ENCODE peak calls at places on chromosomes 6 and 20, in six cellular contexts. One of them, this sample, is unnamed.

GRCh38 chr6:157221049-157221816 is 102.1 kb downstream of the TMEM242 start:
- DNase-seq in iPS-NIHi11: peak
- DNase-seq in Peyer's patch: peak
- DNase-seq in T-helper 1 cell: peak
- DNase-seq in neural crest cell: peak
- DNase-seq in psoas muscle: peak
- DNase-seq in this sample: peak

GRCh38 chr6:156889986-156890385 is 112.8 kb downstream of the ARID1B start:
- DNase-seq in neural crest cell: no peak
- DNase-seq in iPS-NIHi11: no peak
- DNase-seq in psoas muscle: no peak
- DNase-seq in Peyer's patch: no peak
- DNase-seq in T-helper 1 cell: no peak
- DNase-seq in this sample: no peak

GRCh38 chr20:59836768-59837167 is 96.7 kb downstream of the SYCP2 start:
- DNase-seq in psoas muscle: no peak
- DNase-seq in Peyer's patch: no peak
- DNase-seq in T-helper 1 cell: no peak
- DNase-seq in neural crest cell: no peak
- DNase-seq in iPS-NIHi11: no peak
- DNase-seq in this sample: no peak

GRCh38 chr6:54431466-54431865 is 123.2 kb downstream of the TINAG start:
- DNase-seq in neural crest cell: no peak
- DNase-seq in psoas muscle: no peak
- DNase-seq in iPS-NIHi11: no peak
- DNase-seq in T-helper 1 cell: no peak
- DNase-seq in Peyer's patch: no peak
- DNase-seq in this sample: no peak

GRCh38 chr6:6665505-6665904 is 77.0 kb downstream of the LY86 start:
- DNase-seq in neural crest cell: no peak
- DNase-seq in iPS-NIHi11: peak
- DNase-seq in psoas muscle: no peak
- DNase-seq in T-helper 1 cell: no peak
- DNase-seq in Peyer's patch: no peak
- DNase-seq in this sample: no peak

GRCh38 chr6:31559606-31559957 is 12.2 kb downstream of the NFKBIL1 start:
- DNase-seq in T-helper 1 cell: no peak
- DNase-seq in Peyer's patch: no peak
- DNase-seq in iPS-NIHi11: no peak
- DNase-seq in neural crest cell: no peak
- DNase-seq in psoas muscle: no peak
- DNase-seq in this sample: no peak

GRCh38 chr20:32358883-32359632 is 927 bp downstream of the ASXL1 start:
- DNase-seq in Peyer's patch: peak
- DNase-seq in T-helper 1 cell: peak
- DNase-seq in neural crest cell: peak
- DNase-seq in iPS-NIHi11: peak
- DNase-seq in psoas muscle: peak
- DNase-seq in this sample: peak

GRCh38 chr6:140303218-140303949 is 928.9 kb upstream of the CITED2 start:
- DNase-seq in psoas muscle: no peak
- DNase-seq in Peyer's patch: no peak
- DNase-seq in iPS-NIHi11: no peak
- DNase-seq in T-helper 1 cell: no peak
- DNase-seq in neural crest cell: no peak
- DNase-seq in this sample: no peak

GRCh38 chr20:49620364-49621240 is 52.7 kb upstream of the PTGIS start:
- DNase-seq in psoas muscle: no peak
- DNase-seq in Peyer's patch: peak
- DNase-seq in T-helper 1 cell: peak
- DNase-seq in iPS-NIHi11: no peak
- DNase-seq in neural crest cell: no peak
- DNase-seq in this sample: no peak

GRCh38 chr6:124780621-124781020 is 181.6 kb upstream of the RNF217 start:
- DNase-seq in psoas muscle: no peak
- DNase-seq in T-helper 1 cell: no peak
- DNase-seq in iPS-NIHi11: no peak
- DNase-seq in Peyer's patch: no peak
- DNase-seq in neural crest cell: no peak
- DNase-seq in this sample: no peak

GRCh38 chr20:44644384-44645131 is 6.9 kb downstream of the ADA start:
- DNase-seq in Peyer's patch: peak
- DNase-seq in neural crest cell: no peak
- DNase-seq in T-helper 1 cell: peak
- DNase-seq in iPS-NIHi11: no peak
- DNase-seq in psoas muscle: no peak
- DNase-seq in this sample: no peak

GRCh38 chr6:128370072-128370471 is 150.3 kb downstream of the PTPRK start:
- DNase-seq in T-helper 1 cell: no peak
- DNase-seq in psoas muscle: no peak
- DNase-seq in iPS-NIHi11: no peak
- DNase-seq in neural crest cell: no peak
- DNase-seq in Peyer's patch: no peak
- DNase-seq in this sample: no peak

GRCh38 chr20:2349801-2350200 is 30.9 kb upstream of the TGM6 start:
- DNase-seq in T-helper 1 cell: no peak
- DNase-seq in neural crest cell: no peak
- DNase-seq in psoas muscle: no peak
- DNase-seq in iPS-NIHi11: no peak
- DNase-seq in Peyer's patch: no peak
- DNase-seq in this sample: no peak

GRCh38 chr6:77620290-77620882 is 32.5 kb upstream of the MEI4 start:
- DNase-seq in iPS-NIHi11: peak
- DNase-seq in T-helper 1 cell: no peak
- DNase-seq in psoas muscle: no peak
- DNase-seq in Peyer's patch: no peak
- DNase-seq in neural crest cell: peak
- DNase-seq in this sample: no peak

GRCh38 chr20:32435449-32436107 is 77.4 kb downstream of the ASXL1 start:
- DNase-seq in neural crest cell: no peak
- DNase-seq in Peyer's patch: no peak
- DNase-seq in T-helper 1 cell: no peak
- DNase-seq in psoas muscle: no peak
- DNase-seq in iPS-NIHi11: no peak
- DNase-seq in this sample: no peak

GRCh38 chr20:5364997-5365597 is 48.3 kb upstream of the PROKR2 start:
- DNase-seq in psoas muscle: no peak
- DNase-seq in neural crest cell: no peak
- DNase-seq in iPS-NIHi11: no peak
- DNase-seq in Peyer's patch: no peak
- DNase-seq in T-helper 1 cell: no peak
- DNase-seq in this sample: no peak

GRCh38 chr6:16704706-16705402 is 56.4 kb downstream of the ATXN1 start:
- DNase-seq in psoas muscle: no peak
- DNase-seq in neural crest cell: no peak
- DNase-seq in iPS-NIHi11: no peak
- DNase-seq in Peyer's patch: no peak
- DNase-seq in T-helper 1 cell: peak
- DNase-seq in this sample: no peak

GRCh38 chr6:40485300-40485699 is 101.9 kb downstream of the LRFN2 start:
- DNase-seq in psoas muscle: no peak
- DNase-seq in neural crest cell: no peak
- DNase-seq in iPS-NIHi11: no peak
- DNase-seq in Peyer's patch: no peak
- DNase-seq in T-helper 1 cell: no peak
- DNase-seq in this sample: no peak